ENCODE peak calls at places on chromosome 13, in four cellular contexts. F is K562, H is HepG2, D is GM12878. E is an unnamed sample.
A peak's percentile ranks its signal among the peaks of the same experiment; 100 is the strongest.

GRCh38 chr13:40102854-40103253 is 447.4 kb downstream of the COG6 start:
- DNase-seq in F (peak; percentile 13), H (peak; percentile 32), D (no peak), E (no peak)

GRCh38 chr13:110877737-110878136 is 37.1 kb downstream of the ANKRD10 start:
- DNase-seq in F (no peak), H (no peak), D (no peak), E (no peak)

GRCh38 chr13:53004605-53005004 is 24.0 kb upstream of the OLFM4 start:
- DNase-seq in F (no peak), H (no peak), D (no peak), E (no peak)

GRCh38 chr13:42735011-42735410 is 46.4 kb upstream of the FAM216B start:
- DNase-seq in F (no peak), H (no peak), D (no peak), E (no peak)

GRCh38 chr13:111335263-111335662 is 14.8 kb downstream of the TEX29 start:
- DNase-seq in F (no peak), H (no peak), D (no peak), E (no peak)

GRCh38 chr13:78410164-78410563 is 193.2 kb downstream of the POU4F1 start:
- DNase-seq in F (no peak), H (no peak), D (no peak), E (no peak)

GRCh38 chr13:51542358-51542972 is 41.8 kb upstream of the WDFY2 start:
- DNase-seq in F (peak; percentile 11), H (no peak), D (no peak), E (peak; percentile 24)

GRCh38 chr13:109704771-109705628 is 81.4 kb downstream of the IRS2 start:
- DNase-seq in F (no peak), H (no peak), D (no peak), E (no peak)

GRCh38 chr13:94345374-94346195 is 133.9 kb downstream of the DCT start:
- DNase-seq in F (no peak), H (peak; percentile 22), D (no peak), E (no peak)

GRCh38 chr13:109859898-109860297 is 73.5 kb upstream of the IRS2 start:
- DNase-seq in F (no peak), H (no peak), D (no peak), E (no peak)

GRCh38 chr13:36445806-36446423 is 13.6 kb downstream of the CCNA1 start:
- DNase-seq in F (no peak), H (no peak), D (no peak), E (no peak)

GRCh38 chr13:20190481-20191310 is 2.0 kb downstream of the GJB2 start:
- DNase-seq in F (no peak), H (no peak), D (no peak), E (no peak)

GRCh38 chr13:50712882-50713281 is 130.6 kb downstream of the DLEU7 start:
- DNase-seq in F (no peak), H (no peak), D (no peak), E (no peak)

GRCh38 chr13:21033866-21034601 is 27.4 kb downstream of the LATS2 start:
- DNase-seq in F (no peak), H (no peak), D (no peak), E (no peak)

GRCh38 chr13:101915333-101915732 is 462.9 kb downstream of the ITGBL1 start:
- DNase-seq in F (no peak), H (no peak), D (no peak), E (no peak)

GRCh38 chr13:91817250-91817649 is 418.8 kb downstream of the GPC5 start:
- DNase-seq in F (peak; percentile 7), H (peak; percentile 1), D (no peak), E (no peak)

GRCh38 chr13:28820099-28821051 is at the start of gene MTUS2:
- DNase-seq in F (no peak), H (no peak), D (no peak), E (peak; percentile 70)

GRCh38 chr13:52156724-52157251 is 2.6 kb downstream of the NEK3 start:
- DNase-seq in F (no peak), H (no peak), D (no peak), E (no peak)

GRCh38 chr13:91313103-91313502 is 34.4 kb upstream of the MIR17HG start:
- DNase-seq in F (peak; percentile 45), H (peak; percentile 22), D (no peak), E (no peak)

GRCh38 chr13:28494861-28495585 is at the start of gene FLT1:
- DNase-seq in F (no peak), H (no peak), D (no peak), E (peak; percentile 84)

GRCh38 chr13:20431080-20431479 is 94.6 kb downstream of the CRYL1 start:
- DNase-seq in F (no peak), H (no peak), D (no peak), E (no peak)

GRCh38 chr13:106915146-106915545 is 347.2 kb upstream of the ARGLU1 start:
- DNase-seq in F (no peak), H (no peak), D (no peak), E (no peak)

GRCh38 chr13:99709134-99709533 is 207.9 kb downstream of the TM9SF2 start:
- DNase-seq in F (no peak), H (no peak), D (no peak), E (no peak)

GRCh38 chr13:98325724-98326123 is 148.7 kb upstream of the RNF113B start:
- DNase-seq in F (no peak), H (no peak), D (no peak), E (no peak)

GRCh38 chr13:90787007-90787406 is 560.5 kb upstream of the MIR17HG start:
- DNase-seq in F (no peak), H (no peak), D (no peak), E (no peak)

GRCh38 chr13:27792393-27793218 is at the start of gene GSX1:
- DNase-seq in F (no peak), H (peak; percentile 18), D (no peak), E (peak; percentile 87)

GRCh38 chr13:29987340-29987739 is 136.9 kb upstream of the UBL3 start:
- DNase-seq in F (no peak), H (no peak), D (no peak), E (no peak)

GRCh38 chr13:43023244-43023931 is at the start of gene DNAJC15:
- DNase-seq in F (peak; percentile 17), H (peak; percentile 76), D (peak; percentile 57), E (peak; percentile 81)

GRCh38 chr13:33582121-33582520 is 235.8 kb upstream of the RFC3 start:
- DNase-seq in F (no peak), H (no peak), D (no peak), E (no peak)

GRCh38 chr13:111650626-111651025 is 330.2 kb downstream of the TEX29 start:
- DNase-seq in F (no peak), H (no peak), D (no peak), E (no peak)

GRCh38 chr13:74886496-74886895 is 595.5 kb downstream of the TBC1D4 start:
- DNase-seq in F (no peak), H (no peak), D (no peak), E (no peak)

GRCh38 chr13:113041293-113041690 is 64.3 kb upstream of the F7 start:
- DNase-seq in F (no peak), H (no peak), D (no peak), E (no peak)
- TF ChIP-seq CREM in F (no peak), H (no peak), D (no peak), E (no peak)

GRCh38 chr13:83211301-83211700 is 671.0 kb downstream of the SLITRK1 start:
- DNase-seq in F (no peak), H (no peak), D (no peak), E (no peak)
- TF ChIP-seq CREB1 in F (no peak), H (no peak), D (no peak), E (no peak)

DNA sequence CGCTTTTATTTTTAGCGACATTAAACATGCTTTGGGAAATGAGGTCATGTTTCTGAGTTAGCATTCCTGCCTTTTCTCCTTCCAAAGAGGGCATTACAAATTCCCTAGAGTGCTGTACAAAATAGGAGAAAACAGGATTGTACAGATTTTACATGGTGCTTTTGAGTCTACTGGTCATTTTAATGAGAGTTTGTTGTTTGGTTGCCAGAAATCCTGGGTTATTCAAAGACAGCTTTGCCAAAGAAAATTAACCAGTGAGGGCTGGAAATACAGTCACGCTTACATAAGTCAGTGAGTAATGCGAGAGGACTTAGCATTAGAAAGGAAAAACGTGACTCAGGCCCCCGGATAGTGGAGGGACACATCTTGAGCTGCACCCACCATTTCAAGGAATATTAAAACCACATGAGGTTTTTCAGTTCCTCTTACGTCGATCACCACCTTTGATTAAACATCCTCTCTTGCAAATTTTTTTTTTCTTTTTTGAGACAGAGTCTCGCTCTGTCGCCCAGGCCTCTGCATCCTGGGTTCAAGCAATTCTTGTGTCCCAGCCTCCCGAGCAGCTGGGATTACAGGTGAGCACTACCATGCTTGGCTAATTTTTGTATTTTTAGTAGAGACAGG is 55.4 kb downstream of the SACS start:
- DNase-seq in F (no peak), H (no peak), D (peak; percentile 68), E (no peak)
- TF ChIP-seq SP1 in F (no peak), H (no peak), D (no peak), E (no peak)

DNA sequence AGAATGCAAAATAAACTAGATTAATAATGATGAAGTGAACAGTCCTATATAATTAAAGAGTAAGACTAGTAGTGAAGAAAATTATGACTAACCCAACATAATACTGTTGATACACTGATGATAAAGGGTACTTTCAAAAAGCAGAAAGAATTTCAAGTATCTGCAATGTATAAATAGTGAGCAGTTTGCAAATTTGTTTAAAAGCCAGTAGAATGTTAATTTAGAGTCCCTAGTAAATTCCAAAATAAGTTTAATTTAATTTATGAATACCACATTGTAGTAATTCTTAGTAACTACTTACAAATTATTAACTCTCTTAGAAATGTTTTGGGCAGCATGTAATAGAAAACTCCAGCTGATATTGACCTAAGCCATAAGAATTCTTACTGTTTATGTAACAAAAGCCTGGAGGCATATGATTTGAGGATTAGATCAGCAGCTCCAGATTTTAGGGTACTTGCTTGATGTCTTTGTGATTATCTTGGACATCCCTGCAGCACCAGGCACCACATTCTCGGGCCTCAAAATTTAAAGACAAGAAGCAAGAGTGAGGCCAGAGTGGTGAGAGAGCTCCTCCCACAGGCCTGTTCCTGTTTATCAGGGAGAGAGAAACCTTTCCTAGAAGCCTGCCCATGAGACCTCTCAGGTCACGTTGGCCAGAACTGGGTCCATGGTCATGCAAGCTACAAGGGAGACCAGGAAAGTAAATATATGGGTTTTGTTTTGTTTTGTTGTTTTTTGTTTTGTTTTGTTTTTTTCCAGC is 67.6 kb upstream of the TDRD3 start:
- DNase-seq in F (peak; percentile 41), H (peak; percentile 12), D (peak; percentile 7), E (peak; percentile 71)
- TF ChIP-seq CREM in F (no peak), H (no peak), D (no peak), E (no peak)

GRCh38 chr13:76638882-76639281 is 247.3 kb downstream of the KCTD12 start:
- DNase-seq in F (no peak), H (no peak), D (no peak), E (no peak)
- TF ChIP-seq CREB1 in F (no peak), H (no peak), D (no peak), E (no peak)

GRCh38 chr13:61734683-61735082 is 319.0 kb upstream of the PCDH20 start:
- DNase-seq in F (no peak), H (no peak), D (no peak), E (no peak)
- TF ChIP-seq SP1 in F (no peak), H (no peak), D (no peak), E (no peak)